ENCODE peak calls at places on chromosomes 6 and 20, in eight cellular contexts. D is spleen, Y is stomach, R is ovary, L is body of pancreas, T is IMR-90, U is heart left ventricle, V is gastrocnemius medialis. G is an unnamed sample.
A peak's percentile ranks its signal among the peaks of the same experiment; 100 is the strongest.

GRCh38 chr20:45945678-45946148 is 11.2 kb downstream of the PCIF1 start:
- DNase-seq in D (peak; percentile 80), Y (no peak), R (peak; percentile 62), L (peak; percentile 44), T (peak; percentile 21), U (no peak), V (no peak), G (no peak)

GRCh38 chr6:104472245-104472644 is 387.5 kb downstream of the HACE1 start:
- DNase-seq in D (no peak), Y (no peak), R (no peak), L (no peak), T (no peak), U (no peak), V (no peak), G (no peak)

GRCh38 chr6:52993461-52993860 is 1.6 kb downstream of the GSTA4 start:
- DNase-seq in D (no peak), Y (no peak), R (no peak), L (no peak), T (no peak), U (no peak), V (no peak), G (no peak)

GRCh38 chr6:115612796-115613479 is 447.8 kb downstream of the FRK start:
- DNase-seq in D (no peak), Y (no peak), R (no peak), L (no peak), T (no peak), U (no peak), V (no peak), G (no peak)

GRCh38 chr6:159532155-159532554 is 160.9 kb downstream of the SOD2 start:
- DNase-seq in D (no peak), Y (no peak), R (no peak), L (no peak), T (no peak), U (no peak), V (no peak), G (no peak)

GRCh38 chr6:139962663-139963314 is 588.3 kb upstream of the CITED2 start:
- DNase-seq in D (no peak), Y (no peak), R (no peak), L (no peak), T (no peak), U (no peak), V (no peak), G (no peak)

GRCh38 chr6:1208876-1209275 is 103.0 kb upstream of the FOXQ1 start:
- DNase-seq in D (no peak), Y (no peak), R (no peak), L (no peak), T (peak; percentile 4), U (no peak), V (no peak), G (no peak)

GRCh38 chr20:41009960-41010359 is 18.7 kb upstream of the TOP1 start:
- DNase-seq in D (no peak), Y (no peak), R (no peak), L (no peak), T (peak; percentile 69), U (no peak), V (no peak), G (no peak)

GRCh38 chr6:75409928-75410327 is 83.7 kb downstream of the FILIP1 start:
- DNase-seq in D (no peak), Y (no peak), R (no peak), L (no peak), T (peak; percentile 66), U (no peak), V (no peak), G (no peak)

GRCh38 chr6:44486002-44486421 is 98.5 kb downstream of the CDC5L start:
- DNase-seq in D (no peak), Y (no peak), R (no peak), L (no peak), T (no peak), U (no peak), V (no peak), G (no peak)

GRCh38 chr6:168133707-168134398 is 54.8 kb upstream of the FRMD1 start:
- DNase-seq in D (no peak), Y (no peak), R (no peak), L (no peak), T (no peak), U (no peak), V (no peak), G (no peak)

GRCh38 chr6:137717074-137718073 is 149.7 kb upstream of the TNFAIP3 start:
- DNase-seq in D (no peak), Y (no peak), R (no peak), L (no peak), T (no peak), U (no peak), V (no peak), G (no peak)

GRCh38 chr6:150006961-150007464 is 18.3 kb downstream of the RAET1L start:
- DNase-seq in D (peak; percentile 70), Y (no peak), R (no peak), L (no peak), T (peak; percentile 13), U (no peak), V (no peak), G (no peak)

GRCh38 chr20:9036593-9036992 is 32.3 kb upstream of the PLCB4 start:
- DNase-seq in D (no peak), Y (no peak), R (no peak), L (no peak), T (no peak), U (no peak), V (no peak), G (no peak)

GRCh38 chr6:134111062-134111677 is 58.7 kb upstream of the SLC2A12 start:
- DNase-seq in D (no peak), Y (no peak), R (no peak), L (peak; percentile 36), T (peak; percentile 68), U (no peak), V (no peak), G (peak; percentile 30)

GRCh38 chr6:34484899-34485298 is 19.0 kb downstream of the PACSIN1 start:
- DNase-seq in D (peak; percentile 62), Y (no peak), R (no peak), L (no peak), T (no peak), U (no peak), V (no peak), G (no peak)

GRCh38 chr20:409697-410559 is 1.8 kb downstream of the RBCK1 start:
- DNase-seq in D (peak; percentile 81), Y (no peak), R (no peak), L (peak; percentile 50), T (no peak), U (no peak), V (peak; percentile 82), G (peak; percentile 55)

GRCh38 chr20:34948030-34948429 is 7.6 kb downstream of the GSS start:
- DNase-seq in D (no peak), Y (no peak), R (no peak), L (no peak), T (peak; percentile 92), U (no peak), V (no peak), G (no peak)

GRCh38 chr6:52551483-52552277 is 25.2 kb downstream of the TRAM2 start:
- DNase-seq in D (no peak), Y (peak; percentile 86), R (peak; percentile 50), L (peak; percentile 87), T (peak; percentile 91), U (peak; percentile 71), V (peak; percentile 79), G (peak; percentile 58)

GRCh38 chr6:166304106-166304505 is 4.1 kb downstream of the PRR18 start:
- DNase-seq in D (no peak), Y (no peak), R (no peak), L (no peak), T (no peak), U (no peak), V (no peak), G (no peak)

GRCh38 chr6:166305562-166306117 is 2.6 kb downstream of the PRR18 start:
- DNase-seq in D (no peak), Y (no peak), R (no peak), L (no peak), T (no peak), U (no peak), V (no peak), G (no peak)

GRCh38 chr6:166307981-166308768 is at the start of gene PRR18:
- DNase-seq in D (peak; percentile 74), Y (no peak), R (no peak), L (peak; percentile 41), T (no peak), U (no peak), V (no peak), G (no peak)

GRCh38 chr6:166307082-166307980 is 861 bp downstream of the PRR18 start:
- DNase-seq in D (peak; percentile 75), Y (no peak), R (no peak), L (peak; percentile 23), T (no peak), U (no peak), V (no peak), G (no peak)

GRCh38 chr6:166306378-166307081 is 1.7 kb downstream of the PRR18 start:
- DNase-seq in D (no peak), Y (no peak), R (no peak), L (no peak), T (no peak), U (no peak), V (no peak), G (no peak)
- H3K27me3 ChIP-seq in D (no peaks in the 10 kb centered on the region), Y (peaks cover 8% of the 10 kb centered on the region), R (peaks cover 4% of the 10 kb centered on the region), L (peaks cover 4% of the 10 kb centered on the region), T (peaks cover 57% of the 10 kb centered on the region), U (peaks cover 37% of the 10 kb centered on the region), V (peaks cover 31% of the 10 kb centered on the region), G (peaks cover 73% of the 10 kb centered on the region)

GRCh38 chr6:31125162-31125561 is 4.9 kb upstream of the CDSN start:
- DNase-seq in D (no peak), Y (peak; percentile 63), R (peak; percentile 80), L (no peak), T (peak; percentile 14), U (peak; percentile 75), V (no peak), G (no peak)
- TF ChIP-seq POLR2A in D (no peak), Y (no peak), R (no peak), L (no peak), T (no peak), U (no peak), V (no peak), G (no peak)

DNA sequence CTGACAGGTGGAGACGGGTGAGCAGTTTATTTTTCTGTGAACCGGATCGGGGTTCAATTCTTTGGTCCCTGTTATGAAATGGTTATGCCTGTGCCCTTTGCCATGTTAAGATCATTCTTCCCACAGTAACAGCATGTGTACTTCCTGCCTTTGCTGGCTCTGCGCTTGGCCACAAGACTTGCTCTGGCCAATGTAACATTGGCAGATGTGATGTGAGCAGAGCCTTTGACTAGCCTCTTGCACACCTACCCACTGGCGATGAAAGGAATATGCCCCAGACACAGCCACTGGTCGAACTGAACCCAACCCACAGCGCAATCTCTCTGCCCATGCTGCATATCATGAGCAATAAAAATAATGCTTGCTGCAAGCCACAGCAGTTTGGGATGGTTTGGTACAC is 31.9 kb downstream of the JAG1 start:
- DNase-seq in D (no peak), Y (no peak), R (no peak), L (no peak), T (no peak), U (no peak), V (no peak), G (no peak)
- H3K4me1 ChIP-seq in D (peaks cover 13% of the 10 kb centered on the region), Y (peaks cover 16% of the 10 kb centered on the region), R (peaks cover 4% of the 10 kb centered on the region), L (peaks cover 8% of the 10 kb centered on the region), T (peaks cover 12% of the 10 kb centered on the region), U (no peaks in the 10 kb centered on the region), V (peaks cover 12% of the 10 kb centered on the region), G (peaks cover 16% of the 10 kb centered on the region)

DNA sequence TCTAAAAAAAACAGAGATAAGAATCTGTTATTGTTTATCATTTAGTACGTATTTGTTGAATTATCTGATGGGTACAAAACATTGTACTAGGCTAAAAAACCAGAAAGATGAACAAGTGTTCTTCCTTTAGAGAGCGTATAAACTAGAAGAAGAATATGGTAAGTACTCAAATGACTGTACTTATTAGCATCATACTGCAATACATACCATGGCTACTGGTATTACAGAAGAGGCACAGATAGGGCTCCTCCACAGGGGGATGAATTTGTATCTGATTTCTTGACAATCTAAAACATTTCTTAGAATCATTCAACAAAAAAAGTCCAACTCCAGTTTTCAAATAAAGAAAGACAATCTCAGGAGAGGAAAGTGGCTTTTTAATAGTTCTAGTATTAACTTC is 118.0 kb upstream of the THEMIS start:
- DNase-seq in D (no peak), Y (no peak), R (no peak), L (no peak), T (no peak), U (no peak), V (no peak), G (no peak)
- H3K27me3 ChIP-seq in D (no peaks in the 10 kb centered on the region), Y (no peaks in the 10 kb centered on the region), R (no peaks in the 10 kb centered on the region), L (no peaks in the 10 kb centered on the region), T (no peaks in the 10 kb centered on the region), U (no peaks in the 10 kb centered on the region), V (no peaks in the 10 kb centered on the region), G (no peaks in the 10 kb centered on the region)

G was measured in transverse colon.